ENCODE peak calls at places on chromosome 3, in five cellular contexts. One of them, this sample, is unnamed.

GRCh38 chr3:128266453-128266852 is 113.2 kb downstream of the EEFSEC start:
- DNase-seq in fibroblast of pulmonary artery: peak
- DNase-seq in K562: peak
- DNase-seq in left lung: no peak
- DNase-seq in colonic mucosa: no peak
- DNase-seq in this sample: no peak

GRCh38 chr3:43343778-43344177 is 57.4 kb downstream of the SNRK start:
- DNase-seq in fibroblast of pulmonary artery: no peak
- DNase-seq in K562: no peak
- DNase-seq in colonic mucosa: no peak
- DNase-seq in left lung: no peak
- DNase-seq in this sample: no peak

GRCh38 chr3:17231537-17232261 is 346.9 kb downstream of the PLCL2 start:
- DNase-seq in left lung: no peak
- DNase-seq in fibroblast of pulmonary artery: no peak
- DNase-seq in K562: no peak
- DNase-seq in colonic mucosa: no peak
- DNase-seq in this sample: no peak

GRCh38 chr3:192636517-192637444 is 90.6 kb downstream of the FGF12 start:
- DNase-seq in K562: no peak
- DNase-seq in colonic mucosa: no peak
- DNase-seq in left lung: no peak
- DNase-seq in fibroblast of pulmonary artery: no peak
- DNase-seq in this sample: no peak

GRCh38 chr3:81742581-81742980 is 18.9 kb downstream of the GBE1 start:
- DNase-seq in K562: no peak
- DNase-seq in left lung: no peak
- DNase-seq in colonic mucosa: no peak
- DNase-seq in fibroblast of pulmonary artery: peak
- DNase-seq in this sample: no peak

GRCh38 chr3:45582407-45582806 is 12.1 kb upstream of the LIMD1 start:
- DNase-seq in left lung: no peak
- DNase-seq in fibroblast of pulmonary artery: peak
- DNase-seq in colonic mucosa: no peak
- DNase-seq in K562: no peak
- DNase-seq in this sample: peak

GRCh38 chr3:36193448-36193847 is 186.9 kb upstream of the STAC start:
- DNase-seq in fibroblast of pulmonary artery: peak
- DNase-seq in left lung: no peak
- DNase-seq in colonic mucosa: no peak
- DNase-seq in K562: no peak
- DNase-seq in this sample: no peak

GRCh38 chr3:46987485-46988401 is 8.3 kb downstream of the NBEAL2 start:
- DNase-seq in colonic mucosa: peak
- DNase-seq in fibroblast of pulmonary artery: peak
- DNase-seq in K562: peak
- DNase-seq in left lung: peak
- DNase-seq in this sample: no peak

GRCh38 chr3:126261037-126261436 is 80.7 kb upstream of the ALDH1L1 start:
- DNase-seq in colonic mucosa: peak
- DNase-seq in fibroblast of pulmonary artery: peak
- DNase-seq in left lung: peak
- DNase-seq in K562: peak
- DNase-seq in this sample: no peak

GRCh38 chr3:185727873-185728272 is 97.0 kb downstream of the IGF2BP2 start:
- DNase-seq in fibroblast of pulmonary artery: no peak
- DNase-seq in K562: no peak
- DNase-seq in left lung: no peak
- DNase-seq in colonic mucosa: no peak
- DNase-seq in this sample: no peak

GRCh38 chr3:141399979-141400971 is 32.0 kb downstream of the ZBTB38 start:
- DNase-seq in fibroblast of pulmonary artery: peak
- DNase-seq in left lung: no peak
- DNase-seq in K562: no peak
- DNase-seq in colonic mucosa: peak
- DNase-seq in this sample: no peak

GRCh38 chr3:180280601-180281000 is 243.9 kb upstream of the PEX5L start:
- DNase-seq in colonic mucosa: no peak
- DNase-seq in left lung: no peak
- DNase-seq in K562: no peak
- DNase-seq in fibroblast of pulmonary artery: no peak
- DNase-seq in this sample: no peak

GRCh38 chr3:32176989-32177701 is 61.3 kb upstream of the CMTM8 start:
- DNase-seq in fibroblast of pulmonary artery: peak
- DNase-seq in colonic mucosa: peak
- DNase-seq in left lung: no peak
- DNase-seq in K562: peak
- DNase-seq in this sample: peak

GRCh38 chr3:71111784-71112440 is 471.6 kb downstream of the FOXP1 start:
- DNase-seq in fibroblast of pulmonary artery: peak
- DNase-seq in left lung: no peak
- DNase-seq in colonic mucosa: no peak
- DNase-seq in K562: no peak
- DNase-seq in this sample: peak

GRCh38 chr3:124887177-124887995 is at the start of gene ITGB5:
- DNase-seq in colonic mucosa: peak
- DNase-seq in fibroblast of pulmonary artery: peak
- DNase-seq in K562: peak
- DNase-seq in left lung: peak
- DNase-seq in this sample: no peak

GRCh38 chr3:41369838-41370237 is 170.5 kb downstream of the CTNNB1 start:
- DNase-seq in K562: no peak
- DNase-seq in colonic mucosa: no peak
- DNase-seq in fibroblast of pulmonary artery: peak
- DNase-seq in left lung: no peak
- DNase-seq in this sample: peak

GRCh38 chr3:75265897-75266296 is 398.2 kb upstream of the FRG2C start:
- DNase-seq in fibroblast of pulmonary artery: no peak
- DNase-seq in left lung: no peak
- DNase-seq in colonic mucosa: no peak
- DNase-seq in K562: no peak
- DNase-seq in this sample: no peak

GRCh38 chr3:50604110-50604621 is 7.4 kb downstream of the CISH start:
- DNase-seq in fibroblast of pulmonary artery: no peak
- DNase-seq in left lung: no peak
- DNase-seq in K562: no peak
- DNase-seq in colonic mucosa: no peak
- DNase-seq in this sample: no peak

GRCh38 chr3:105798381-105798934 is 70.4 kb downstream of the CBLB start:
- DNase-seq in left lung: no peak
- DNase-seq in colonic mucosa: no peak
- DNase-seq in fibroblast of pulmonary artery: no peak
- DNase-seq in K562: no peak
- DNase-seq in this sample: no peak

GRCh38 chr3:142844339-142844977 is 44.4 kb downstream of the PCOLCE2 start:
- DNase-seq in fibroblast of pulmonary artery: peak
- DNase-seq in colonic mucosa: no peak
- DNase-seq in left lung: no peak
- DNase-seq in K562: peak
- DNase-seq in this sample: no peak

GRCh38 chr3:63934041-63934440 is 21.9 kb upstream of the SCAANT1 start:
- DNase-seq in fibroblast of pulmonary artery: no peak
- DNase-seq in K562: no peak
- DNase-seq in left lung: no peak
- DNase-seq in colonic mucosa: no peak
- DNase-seq in this sample: no peak

GRCh38 chr3:184380210-184380626 is 364 bp downstream of the CHRD start:
- DNase-seq in left lung: peak
- DNase-seq in fibroblast of pulmonary artery: peak
- DNase-seq in K562: peak
- DNase-seq in colonic mucosa: peak
- DNase-seq in this sample: no peak

GRCh38 chr3:171404376-171404982 is 55.7 kb downstream of the TNIK start:
- DNase-seq in K562: no peak
- DNase-seq in fibroblast of pulmonary artery: no peak
- DNase-seq in colonic mucosa: no peak
- DNase-seq in left lung: no peak
- DNase-seq in this sample: no peak

GRCh38 chr3:173892547-173892946 is 495.0 kb downstream of the NLGN1 start:
- DNase-seq in fibroblast of pulmonary artery: no peak
- DNase-seq in colonic mucosa: no peak
- DNase-seq in left lung: no peak
- DNase-seq in K562: no peak
- DNase-seq in this sample: no peak

GRCh38 chr3:44932986-44933944 is 42.7 kb downstream of the ZDHHC3 start:
- DNase-seq in colonic mucosa: no peak
- DNase-seq in K562: no peak
- DNase-seq in fibroblast of pulmonary artery: no peak
- DNase-seq in left lung: no peak
- DNase-seq in this sample: no peak

GRCh38 chr3:8482960-8483665 is 18.5 kb upstream of the LMCD1 start:
- DNase-seq in left lung: peak
- DNase-seq in fibroblast of pulmonary artery: peak
- DNase-seq in K562: no peak
- DNase-seq in colonic mucosa: peak
- DNase-seq in this sample: peak

GRCh38 chr3:84946240-84946639 is 12.5 kb upstream of the CADM2 start:
- DNase-seq in colonic mucosa: no peak
- DNase-seq in fibroblast of pulmonary artery: no peak
- DNase-seq in left lung: no peak
- DNase-seq in K562: no peak
- DNase-seq in this sample: no peak

DNA sequence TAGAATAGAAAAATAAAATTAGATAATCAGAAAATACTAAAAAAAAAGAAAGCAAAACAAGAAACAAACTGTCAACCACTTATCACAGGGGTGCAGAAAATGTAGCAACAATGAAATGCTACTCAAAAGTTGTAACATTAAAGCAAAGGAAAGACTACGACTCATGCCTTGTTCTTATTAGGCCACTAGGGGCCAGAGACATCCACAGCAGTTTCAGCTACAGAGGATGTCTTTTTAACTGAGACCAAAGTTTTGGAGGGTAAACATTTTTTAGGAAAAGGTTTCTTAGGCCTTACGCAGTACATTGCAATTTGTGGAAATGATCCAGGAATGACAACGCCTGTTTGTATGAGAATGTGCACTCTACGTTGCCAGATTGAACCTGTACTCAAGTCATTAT is 15.4 kb upstream of the CADM2 start:
- DNase-seq in fibroblast of pulmonary artery: no peak
- DNase-seq in left lung: no peak
- DNase-seq in K562: no peak
- DNase-seq in colonic mucosa: no peak
- DNase-seq in this sample: no peak
- TF ChIP-seq CTCF in fibroblast of pulmonary artery: no peak
- TF ChIP-seq CTCF in left lung: no peak
- TF ChIP-seq CTCF in K562: no peak
- TF ChIP-seq CTCF in colonic mucosa: no peak
- TF ChIP-seq CTCF in this sample: no peak

GRCh38 chr3:28917895-28918294 is 363.0 kb upstream of the RBMS3 start:
- DNase-seq in fibroblast of pulmonary artery: no peak
- DNase-seq in left lung: no peak
- DNase-seq in colonic mucosa: no peak
- DNase-seq in K562: no peak
- DNase-seq in this sample: no peak

GRCh38 chr3:28915711-28916481 is 365.0 kb upstream of the RBMS3 start:
- DNase-seq in K562: no peak
- DNase-seq in fibroblast of pulmonary artery: peak
- DNase-seq in left lung: no peak
- DNase-seq in colonic mucosa: peak
- DNase-seq in this sample: peak

GRCh38 chr3:28912120-28912885 is 368.6 kb upstream of the RBMS3 start:
- DNase-seq in left lung: no peak
- DNase-seq in colonic mucosa: no peak
- DNase-seq in fibroblast of pulmonary artery: peak
- DNase-seq in K562: no peak
- DNase-seq in this sample: no peak

GRCh38 chr3:28922376-28922775 is 358.5 kb upstream of the RBMS3 start:
- DNase-seq in K562: no peak
- DNase-seq in left lung: no peak
- DNase-seq in fibroblast of pulmonary artery: no peak
- DNase-seq in colonic mucosa: no peak
- DNase-seq in this sample: no peak

GRCh38 chr3:28916713-28917499 is 364.0 kb upstream of the RBMS3 start:
- DNase-seq in left lung: peak
- DNase-seq in colonic mucosa: peak
- DNase-seq in fibroblast of pulmonary artery: peak
- DNase-seq in K562: no peak
- DNase-seq in this sample: no peak
- H3K4me3 ChIP-seq in left lung: no peak
- H3K4me3 ChIP-seq in colonic mucosa: no peak
- H3K4me3 ChIP-seq in fibroblast of pulmonary artery: peak
- H3K4me3 ChIP-seq in K562: no peak
- H3K4me3 ChIP-seq in this sample: no peak

GRCh38 chr3:129349791-129350190 is 71.1 kb downstream of the HMCES start:
- DNase-seq in left lung: no peak
- DNase-seq in K562: no peak
- DNase-seq in colonic mucosa: no peak
- DNase-seq in fibroblast of pulmonary artery: no peak
- DNase-seq in this sample: no peak
- TF ChIP-seq CTCF in left lung: no peak
- TF ChIP-seq CTCF in K562: no peak
- TF ChIP-seq CTCF in colonic mucosa: no peak
- TF ChIP-seq CTCF in fibroblast of pulmonary artery: no peak
- TF ChIP-seq CTCF in this sample: no peak

GRCh38 chr3:12957334-12957733 is 115.9 kb downstream of the IQSEC1 start:
- DNase-seq in fibroblast of pulmonary artery: no peak
- DNase-seq in colonic mucosa: no peak
- DNase-seq in K562: no peak
- DNase-seq in left lung: no peak
- DNase-seq in this sample: no peak

GRCh38 chr3:12954180-12954579 is 112.8 kb upstream of the RPL32 start:
- DNase-seq in fibroblast of pulmonary artery: no peak
- DNase-seq in K562: no peak
- DNase-seq in colonic mucosa: no peak
- DNase-seq in left lung: no peak
- DNase-seq in this sample: no peak

GRCh38 chr3:12956316-12956660 is 114.9 kb upstream of the RPL32 start:
- DNase-seq in fibroblast of pulmonary artery: no peak
- DNase-seq in K562: no peak
- DNase-seq in left lung: no peak
- DNase-seq in colonic mucosa: no peak
- DNase-seq in this sample: no peak

GRCh38 chr3:12954891-12955650 is 113.7 kb upstream of the RPL32 start:
- DNase-seq in left lung: peak
- DNase-seq in colonic mucosa: peak
- DNase-seq in K562: no peak
- DNase-seq in fibroblast of pulmonary artery: no peak
- DNase-seq in this sample: no peak

DNA sequence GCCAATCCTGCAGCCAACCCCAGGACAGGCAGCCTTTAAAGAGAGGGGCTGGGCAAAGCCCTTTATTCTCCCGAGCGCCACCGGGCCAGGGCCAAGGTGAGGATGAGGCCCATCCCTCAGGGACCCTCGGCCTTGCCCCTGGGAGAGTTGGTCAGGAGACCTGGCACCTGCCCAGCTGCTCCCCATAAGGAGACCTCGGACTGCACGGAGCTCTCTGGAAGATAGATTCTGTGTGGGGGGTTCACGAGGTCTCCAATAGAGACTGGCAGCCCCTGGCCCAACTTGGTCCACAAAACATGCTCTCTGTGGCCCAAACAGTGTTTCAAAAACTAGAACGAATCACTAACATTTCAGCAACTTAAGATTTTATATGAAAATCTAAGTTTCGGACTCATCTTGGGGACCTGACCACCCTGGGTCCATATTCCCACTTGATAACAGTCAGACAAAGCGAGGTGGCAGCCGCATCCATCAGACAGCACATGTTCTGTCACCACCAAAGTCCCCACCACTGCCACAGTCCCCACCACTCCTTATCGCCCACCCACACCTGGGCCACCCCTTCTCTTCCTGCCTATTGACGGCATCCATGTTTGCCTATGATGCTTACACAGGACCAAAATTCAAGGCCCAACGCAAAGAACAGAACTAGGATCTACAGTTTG is 114.4 kb upstream of the RPL32 start:
- DNase-seq in fibroblast of pulmonary artery: no peak
- DNase-seq in colonic mucosa: no peak
- DNase-seq in K562: peak
- DNase-seq in left lung: no peak
- DNase-seq in this sample: no peak
- H3K4me3 ChIP-seq in fibroblast of pulmonary artery: no peak
- H3K4me3 ChIP-seq in colonic mucosa: no peak
- H3K4me3 ChIP-seq in K562: no peak
- H3K4me3 ChIP-seq in left lung: no peak
- H3K4me3 ChIP-seq in this sample: no peak

This sample was measured in HFF-Myc.